ENCODE peak calls at places on chromosome 17, in four cellular contexts. One of them, this sample, is unnamed.

GRCh38 chr17:60959696-60960095 is 282.0 kb downstream of the BCAS3 start:
- DNase-seq in EL: peak; percentile 45
- DNase-seq in stimulated activated CD4-positive, alpha-beta T cell treated with anti-CD3 and anti-CD28 coated beads, Interleukin-4, amount 100 ng/mL, for 4 hours: no peak
- DNase-seq in GDM1: no peak
- DNase-seq in this sample: no peak

GRCh38 chr17:37824534-37825485 is 80.0 kb upstream of the HNF1B start:
- DNase-seq in EL: peak; percentile 96
- DNase-seq in stimulated activated CD4-positive, alpha-beta T cell treated with anti-CD3 and anti-CD28 coated beads, Interleukin-4, amount 100 ng/mL, for 4 hours: no peak
- DNase-seq in GDM1: no peak
- DNase-seq in this sample: no peak

GRCh38 chr17:64106918-64107317 is 23.0 kb downstream of the ERN1 start:
- DNase-seq in EL: no peak
- DNase-seq in stimulated activated CD4-positive, alpha-beta T cell treated with anti-CD3 and anti-CD28 coated beads, Interleukin-4, amount 100 ng/mL, for 4 hours: no peak
- DNase-seq in GDM1: no peak
- DNase-seq in this sample: no peak

GRCh38 chr17:74637265-74637664 is 13.7 kb upstream of the CD300E start:
- DNase-seq in EL: no peak
- DNase-seq in stimulated activated CD4-positive, alpha-beta T cell treated with anti-CD3 and anti-CD28 coated beads, Interleukin-4, amount 100 ng/mL, for 4 hours: no peak
- DNase-seq in GDM1: no peak
- DNase-seq in this sample: no peak

GRCh38 chr17:58789831-58790230 is 34.2 kb downstream of the PPM1E start:
- DNase-seq in EL: no peak
- DNase-seq in stimulated activated CD4-positive, alpha-beta T cell treated with anti-CD3 and anti-CD28 coated beads, Interleukin-4, amount 100 ng/mL, for 4 hours: no peak
- DNase-seq in GDM1: no peak
- DNase-seq in this sample: no peak

GRCh38 chr17:50184611-50185398 is 16.6 kb downstream of the COL1A1 start:
- DNase-seq in EL: peak; percentile 74
- DNase-seq in stimulated activated CD4-positive, alpha-beta T cell treated with anti-CD3 and anti-CD28 coated beads, Interleukin-4, amount 100 ng/mL, for 4 hours: no peak
- DNase-seq in GDM1: no peak
- DNase-seq in this sample: no peak

GRCh38 chr17:73592531-73592961 is 51.7 kb downstream of the SDK2 start:
- DNase-seq in EL: no peak
- DNase-seq in stimulated activated CD4-positive, alpha-beta T cell treated with anti-CD3 and anti-CD28 coated beads, Interleukin-4, amount 100 ng/mL, for 4 hours: no peak
- DNase-seq in GDM1: no peak
- DNase-seq in this sample: no peak

GRCh38 chr17:8836821-8837426 is 30.6 kb downstream of the PIK3R6 start:
- DNase-seq in EL: peak; percentile 38
- DNase-seq in stimulated activated CD4-positive, alpha-beta T cell treated with anti-CD3 and anti-CD28 coated beads, Interleukin-4, amount 100 ng/mL, for 4 hours: no peak
- DNase-seq in GDM1: no peak
- DNase-seq in this sample: no peak

GRCh38 chr17:57751971-57752905 is 7.1 kb upstream of the CCDC182 start:
- DNase-seq in EL: no peak
- DNase-seq in stimulated activated CD4-positive, alpha-beta T cell treated with anti-CD3 and anti-CD28 coated beads, Interleukin-4, amount 100 ng/mL, for 4 hours: no peak
- DNase-seq in GDM1: no peak
- DNase-seq in this sample: no peak

GRCh38 chr17:42928714-42929496 is 28.3 kb downstream of the G6PC1 start:
- DNase-seq in EL: peak; percentile 66
- DNase-seq in stimulated activated CD4-positive, alpha-beta T cell treated with anti-CD3 and anti-CD28 coated beads, Interleukin-4, amount 100 ng/mL, for 4 hours: peak; percentile 27
- DNase-seq in GDM1: peak; percentile 89
- DNase-seq in this sample: no peak

GRCh38 chr17:29215174-29215573 is 31.5 kb upstream of the CRYBA1 start:
- DNase-seq in EL: no peak
- DNase-seq in stimulated activated CD4-positive, alpha-beta T cell treated with anti-CD3 and anti-CD28 coated beads, Interleukin-4, amount 100 ng/mL, for 4 hours: no peak
- DNase-seq in GDM1: no peak
- DNase-seq in this sample: no peak

GRCh38 chr17:42780816-42781638 is 617 bp downstream of the WNK4 start:
- DNase-seq in EL: no peak
- DNase-seq in stimulated activated CD4-positive, alpha-beta T cell treated with anti-CD3 and anti-CD28 coated beads, Interleukin-4, amount 100 ng/mL, for 4 hours: no peak
- DNase-seq in GDM1: no peak
- DNase-seq in this sample: no peak

GRCh38 chr17:8237175-8237574 is 10.7 kb downstream of the CTC1 start:
- DNase-seq in EL: no peak
- DNase-seq in stimulated activated CD4-positive, alpha-beta T cell treated with anti-CD3 and anti-CD28 coated beads, Interleukin-4, amount 100 ng/mL, for 4 hours: no peak
- DNase-seq in GDM1: no peak
- DNase-seq in this sample: no peak

GRCh38 chr17:77821114-77821513 is 137.4 kb upstream of the TNRC6C start:
- DNase-seq in EL: no peak
- DNase-seq in stimulated activated CD4-positive, alpha-beta T cell treated with anti-CD3 and anti-CD28 coated beads, Interleukin-4, amount 100 ng/mL, for 4 hours: no peak
- DNase-seq in GDM1: no peak
- DNase-seq in this sample: no peak

GRCh38 chr17:63437287-63438091 is 8.6 kb downstream of the CYB561 start:
- DNase-seq in EL: no peak
- DNase-seq in stimulated activated CD4-positive, alpha-beta T cell treated with anti-CD3 and anti-CD28 coated beads, Interleukin-4, amount 100 ng/mL, for 4 hours: no peak
- DNase-seq in GDM1: no peak
- DNase-seq in this sample: no peak

GRCh38 chr17:33369876-33370275 is 76.8 kb upstream of the ASIC2 start:
- DNase-seq in EL: no peak
- DNase-seq in stimulated activated CD4-positive, alpha-beta T cell treated with anti-CD3 and anti-CD28 coated beads, Interleukin-4, amount 100 ng/mL, for 4 hours: no peak
- DNase-seq in GDM1: no peak
- DNase-seq in this sample: no peak

GRCh38 chr17:17391575-17392370 is 85.0 kb upstream of the MED9 start:
- DNase-seq in EL: no peak
- DNase-seq in stimulated activated CD4-positive, alpha-beta T cell treated with anti-CD3 and anti-CD28 coated beads, Interleukin-4, amount 100 ng/mL, for 4 hours: peak; percentile 66
- DNase-seq in GDM1: peak; percentile 61
- DNase-seq in this sample: peak; percentile 27

GRCh38 chr17:31224366-31224765 is 72.7 kb downstream of the OMG start:
- DNase-seq in EL: peak; percentile 19
- DNase-seq in stimulated activated CD4-positive, alpha-beta T cell treated with anti-CD3 and anti-CD28 coated beads, Interleukin-4, amount 100 ng/mL, for 4 hours: no peak
- DNase-seq in GDM1: no peak
- DNase-seq in this sample: no peak

GRCh38 chr17:19996502-19996901 is 12.7 kb upstream of the SPECC1 start:
- DNase-seq in EL: no peak
- DNase-seq in stimulated activated CD4-positive, alpha-beta T cell treated with anti-CD3 and anti-CD28 coated beads, Interleukin-4, amount 100 ng/mL, for 4 hours: no peak
- DNase-seq in GDM1: peak; percentile 36
- DNase-seq in this sample: no peak

GRCh38 chr17:81576621-81577277 is 24.6 kb upstream of the FAAP100 start:
- DNase-seq in EL: peak; percentile 88
- DNase-seq in stimulated activated CD4-positive, alpha-beta T cell treated with anti-CD3 and anti-CD28 coated beads, Interleukin-4, amount 100 ng/mL, for 4 hours: no peak
- DNase-seq in GDM1: no peak
- DNase-seq in this sample: no peak

GRCh38 chr17:78862073-78863023 is 21.7 kb upstream of the USP36 start:
- DNase-seq in EL: peak; percentile 99
- DNase-seq in stimulated activated CD4-positive, alpha-beta T cell treated with anti-CD3 and anti-CD28 coated beads, Interleukin-4, amount 100 ng/mL, for 4 hours: no peak
- DNase-seq in GDM1: no peak
- DNase-seq in this sample: no peak

GRCh38 chr17:7404737-7405412 is 978 bp upstream of the TMEM256 start:
- DNase-seq in EL: no peak
- DNase-seq in stimulated activated CD4-positive, alpha-beta T cell treated with anti-CD3 and anti-CD28 coated beads, Interleukin-4, amount 100 ng/mL, for 4 hours: peak; percentile 68
- DNase-seq in GDM1: no peak
- DNase-seq in this sample: peak; percentile 61

GRCh38 chr17:4584125-4584834 is at the start of gene SMTNL2:
- DNase-seq in EL: no peak
- DNase-seq in stimulated activated CD4-positive, alpha-beta T cell treated with anti-CD3 and anti-CD28 coated beads, Interleukin-4, amount 100 ng/mL, for 4 hours: peak; percentile 14
- DNase-seq in GDM1: no peak
- DNase-seq in this sample: no peak

GRCh38 chr17:49216953-49217650 is 6.6 kb downstream of the ABI3 start:
- DNase-seq in EL: no peak
- DNase-seq in stimulated activated CD4-positive, alpha-beta T cell treated with anti-CD3 and anti-CD28 coated beads, Interleukin-4, amount 100 ng/mL, for 4 hours: no peak
- DNase-seq in GDM1: no peak
- DNase-seq in this sample: no peak

GRCh38 chr17:75614556-75615270 is 18.5 kb upstream of the SMIM5 start:
- DNase-seq in EL: no peak
- DNase-seq in stimulated activated CD4-positive, alpha-beta T cell treated with anti-CD3 and anti-CD28 coated beads, Interleukin-4, amount 100 ng/mL, for 4 hours: no peak
- DNase-seq in GDM1: no peak
- DNase-seq in this sample: no peak

GRCh38 chr17:54983260-54983659 is 14.7 kb downstream of the STXBP4 start:
- DNase-seq in EL: no peak
- DNase-seq in stimulated activated CD4-positive, alpha-beta T cell treated with anti-CD3 and anti-CD28 coated beads, Interleukin-4, amount 100 ng/mL, for 4 hours: no peak
- DNase-seq in GDM1: no peak
- DNase-seq in this sample: no peak

GRCh38 chr17:61678339-61678738 is 87.3 kb upstream of the NACA2 start:
- DNase-seq in EL: no peak
- DNase-seq in stimulated activated CD4-positive, alpha-beta T cell treated with anti-CD3 and anti-CD28 coated beads, Interleukin-4, amount 100 ng/mL, for 4 hours: no peak
- DNase-seq in GDM1: no peak
- DNase-seq in this sample: no peak

GRCh38 chr17:47800686-47801085 is 20.9 kb downstream of the OSBPL7 start:
- DNase-seq in EL: no peak
- DNase-seq in stimulated activated CD4-positive, alpha-beta T cell treated with anti-CD3 and anti-CD28 coated beads, Interleukin-4, amount 100 ng/mL, for 4 hours: no peak
- DNase-seq in GDM1: no peak
- DNase-seq in this sample: no peak

GRCh38 chr17:35587074-35587961 is at the start of gene AP2B1:
- DNase-seq in EL: peak; percentile 94
- DNase-seq in stimulated activated CD4-positive, alpha-beta T cell treated with anti-CD3 and anti-CD28 coated beads, Interleukin-4, amount 100 ng/mL, for 4 hours: peak; percentile 95
- DNase-seq in GDM1: peak; percentile 92
- DNase-seq in this sample: peak; percentile 95

GRCh38 chr17:46727572-46728348 is 90.7 kb downstream of the WNT3 start:
- DNase-seq in EL: peak; percentile 92
- DNase-seq in stimulated activated CD4-positive, alpha-beta T cell treated with anti-CD3 and anti-CD28 coated beads, Interleukin-4, amount 100 ng/mL, for 4 hours: no peak
- DNase-seq in GDM1: no peak
- DNase-seq in this sample: no peak

GRCh38 chr17:18321309-18321708 is 6.2 kb downstream of the SMCR8 start:
- DNase-seq in EL: no peak
- DNase-seq in stimulated activated CD4-positive, alpha-beta T cell treated with anti-CD3 and anti-CD28 coated beads, Interleukin-4, amount 100 ng/mL, for 4 hours: no peak
- DNase-seq in GDM1: no peak
- DNase-seq in this sample: no peak

GRCh38 chr17:59707971-59708425 is 544 bp downstream of the VMP1 start:
- DNase-seq in EL: no peak
- DNase-seq in stimulated activated CD4-positive, alpha-beta T cell treated with anti-CD3 and anti-CD28 coated beads, Interleukin-4, amount 100 ng/mL, for 4 hours: no peak
- DNase-seq in GDM1: no peak
- DNase-seq in this sample: no peak

GRCh38 chr17:73030501-73030911 is 62.0 kb downstream of the SLC39A11 start:
- DNase-seq in EL: no peak
- DNase-seq in stimulated activated CD4-positive, alpha-beta T cell treated with anti-CD3 and anti-CD28 coated beads, Interleukin-4, amount 100 ng/mL, for 4 hours: no peak
- DNase-seq in GDM1: no peak
- DNase-seq in this sample: no peak

GRCh38 chr17:80389011-80389995 is 25.7 kb upstream of the ENDOV start:
- DNase-seq in EL: no peak
- DNase-seq in stimulated activated CD4-positive, alpha-beta T cell treated with anti-CD3 and anti-CD28 coated beads, Interleukin-4, amount 100 ng/mL, for 4 hours: no peak
- DNase-seq in GDM1: no peak
- DNase-seq in this sample: no peak

GRCh38 chr17:7438656-7439460 is 454 bp upstream of the FGF11 start:
- DNase-seq in EL: no peak
- DNase-seq in stimulated activated CD4-positive, alpha-beta T cell treated with anti-CD3 and anti-CD28 coated beads, Interleukin-4, amount 100 ng/mL, for 4 hours: no peak
- DNase-seq in GDM1: no peak
- DNase-seq in this sample: no peak